ENCODE peak calls at places on chromosomes 2 and 18, in six cellular contexts. M is prostate gland; L is AG08395; P is Calu3; Y is stimulated activated CD8-positive, alpha-beta memory T cell treated with anti-CD3 and anti-CD28 coated beads, Interleukin-15, amount 100 ng/mL, for 24 hours; H is Right ventricle myocardium inferior. S is an unnamed sample.

GRCh38 chr2:238509151-238509820 is 82.6 kb downstream of the ASB1 start:
- DNase-seq in M (no peak), L (no peak), P (no peak), Y (no peak), H (no peak), S (no peak)

GRCh38 chr2:157572725-157573124 is 55.9 kb downstream of the ACVR1C start:
- DNase-seq in M (no peak), L (no peak), P (peak; percentile 20), Y (no peak), H (no peak), S (no peak)

GRCh38 chr2:27379840-27380625 is 501 bp downstream of the ZNF513 start:
- DNase-seq in M (peak; percentile 36), L (no peak), P (no peak), Y (no peak), H (peak; percentile 86), S (no peak)

GRCh38 chr18:22282311-22283235 is 113.2 kb downstream of the GATA6 start:
- DNase-seq in M (no peak), L (peak; percentile 19), P (peak; percentile 69), Y (no peak), H (no peak), S (peak; percentile 65)

GRCh38 chr2:114127372-114127771 is 237.5 kb downstream of the ACTR3 start:
- DNase-seq in M (no peak), L (peak; percentile 30), P (no peak), Y (no peak), H (no peak), S (peak; percentile 75)

GRCh38 chr2:6856548-6856920 is 9.2 kb downstream of the CMPK2 start:
- DNase-seq in M (no peak), L (no peak), P (no peak), Y (no peak), H (no peak), S (peak; percentile 48)

GRCh38 chr2:10531874-10532273 is 83.7 kb upstream of the ODC1 start:
- DNase-seq in M (no peak), L (no peak), P (no peak), Y (no peak), H (no peak), S (no peak)

GRCh38 chr2:20634430-20635095 is 16.3 kb downstream of the HS1BP3 start:
- DNase-seq in M (no peak), L (peak; percentile 38), P (peak; percentile 71), Y (no peak), H (peak; percentile 26), S (no peak)

GRCh38 chr2:148614332-148615049 is 30.1 kb upstream of the EPC2 start:
- DNase-seq in M (no peak), L (peak; percentile 10), P (peak; percentile 68), Y (no peak), H (no peak), S (peak; percentile 99)

GRCh38 chr18:78144669-78145068 is 834.9 kb upstream of the SALL3 start:
- DNase-seq in M (no peak), L (no peak), P (no peak), Y (no peak), H (no peak), S (no peak)

GRCh38 chr2:48364100-48364499 is 165.9 kb upstream of the STON1 start:
- DNase-seq in M (no peak), L (no peak), P (no peak), Y (no peak), H (no peak), S (no peak)

GRCh38 chr2:53407363-53408080 is 360.1 kb upstream of the CHAC2 start:
- DNase-seq in M (no peak), L (no peak), P (no peak), Y (no peak), H (no peak), S (no peak)

GRCh38 chr2:1882471-1882870 is 138.2 kb upstream of the PXDN start:
- DNase-seq in M (no peak), L (no peak), P (no peak), Y (no peak), H (no peak), S (no peak)

S was measured in trophoblast cell.